ENCODE peak calls at places on chromosomes 6 and 20, in seven cellular contexts. U, D, A, R, E, I and N are unnamed samples.
A peak's percentile ranks its signal among the peaks of the same experiment; 100 is the strongest.

GRCh38 chr6:153117986-153118886 is 12.8 kb downstream of the RGS17 start:
- DNase-seq in I (no peak), D (no peak), U (no peak), R (no peak), E (no peak), A (peak; percentile 35), N (no peak)

GRCh38 chr6:44668976-44669934 is 281.7 kb downstream of the CDC5L start:
- DNase-seq in D (no peak), R (no peak), A (no peak), U (no peak), I (no peak), E (no peak), N (no peak)

GRCh38 chr6:20477485-20477884 is 56.8 kb upstream of the CDKAL1 start:
- DNase-seq in D (no peak), R (no peak), I (no peak), A (no peak), U (no peak), E (no peak), N (no peak)

GRCh38 chr20:37669773-37670236 is 24.0 kb upstream of the CTNNBL1 start:
- DNase-seq in U (no peak), I (no peak), E (no peak), A (no peak), D (no peak), R (peak; percentile 26), N (no peak)

GRCh38 chr20:47496118-47496517 is 5.6 kb upstream of the NCOA3 start:
- DNase-seq in E (no peak), I (no peak), U (no peak), D (no peak), R (no peak), A (no peak), N (no peak)

GRCh38 chr6:122200441-122200840 is 199.0 kb upstream of the HSF2 start:
- DNase-seq in A (no peak), U (no peak), R (no peak), E (no peak), D (no peak), I (no peak), N (no peak)

GRCh38 chr20:61430228-61430624 is 178.2 kb downstream of the CDH4 start:
- DNase-seq in E (no peak), I (no peak), U (no peak), D (no peak), A (no peak), R (no peak), N (no peak)

GRCh38 chr6:4364711-4365110 is 229.3 kb upstream of the ECI2 start:
- DNase-seq in D (no peak), E (no peak), A (no peak), R (no peak), I (no peak), U (no peak), N (no peak)

GRCh38 chr6:77034161-77034560 is 429.1 kb downstream of the HTR1B start:
- DNase-seq in D (no peak), E (no peak), U (no peak), I (no peak), R (no peak), A (peak; percentile 83), N (no peak)

GRCh38 chr20:61262036-61262435 is 10.0 kb downstream of the CDH4 start:
- DNase-seq in I (no peak), E (no peak), D (no peak), A (no peak), U (no peak), R (no peak), N (no peak)

GRCh38 chr20:11302436-11302835 is 615.3 kb upstream of the BTBD3 start:
- DNase-seq in I (no peak), D (no peak), E (no peak), R (no peak), A (no peak), U (no peak), N (no peak)